ENCODE peak calls at places on chromosomes 12 and 14, in seven cellular contexts. F is psoas muscle, W is fibroblast of lung, C is tibial artery, D is glutamatergic neuron, B is WTC11, U is OCI-LY7. R is an unnamed sample.

GRCh38 chr12:6306151-6306550 is 4.3 kb upstream of the PLEKHG6 start:
- DNase-seq in F (no peak), W (no peak), D (no peak), B (no peak), C (no peak), U (no peak), R (no peak)

GRCh38 chr12:5333096-5333495 is 98.8 kb upstream of the NTF3 start:
- DNase-seq in F (peak), C (no peak), D (no peak), B (no peak), W (no peak), U (no peak), R (no peak)

GRCh38 chr12:45509187-45509586 is 220.3 kb upstream of the ARID2 start:
- DNase-seq in B (no peak), F (no peak), D (no peak), U (no peak), W (no peak), C (no peak), R (no peak)

GRCh38 chr14:69610020-69610858 is 1.2 kb upstream of the SUSD6 start:
- DNase-seq in D (no peak), B (no peak), W (no peak), F (no peak), C (no peak), U (peak), R (no peak)

GRCh38 chr14:70808402-70809237 is 693 bp downstream of the MAP3K9 start:
- DNase-seq in F (peak), U (peak), D (peak), W (no peak), B (peak), C (no peak), R (no peak)

GRCh38 chr12:79725987-79726386 is 35.2 kb upstream of the PAWR start:
- DNase-seq in W (peak), C (no peak), D (no peak), U (no peak), F (no peak), B (no peak), R (no peak)

GRCh38 chr14:95901014-95901413 is 24.4 kb downstream of the TUNAR start:
- DNase-seq in C (no peak), F (no peak), W (no peak), U (no peak), D (no peak), B (no peak), R (no peak)

GRCh38 chr12:5648692-5649338 is 216.9 kb downstream of the NTF3 start:
- DNase-seq in D (no peak), U (peak), W (peak), B (peak), C (no peak), F (no peak), R (no peak)

GRCh38 chr14:76118594-76118993 is 33.1 kb upstream of the GPATCH2L start:
- DNase-seq in B (no peak), F (no peak), D (no peak), U (no peak), C (no peak), W (no peak), R (no peak)

GRCh38 chr12:28569698-28570411 is 379.6 kb downstream of the CCDC91 start:
- DNase-seq in U (no peak), W (peak), D (no peak), B (no peak), F (no peak), C (no peak), R (no peak)

GRCh38 chr12:19833775-19834501 is 394.6 kb downstream of the AEBP2 start:
- DNase-seq in F (no peak), W (peak), D (no peak), U (no peak), C (no peak), B (no peak), R (no peak)

GRCh38 chr12:7642876-7643309 is 22.8 kb downstream of the APOBEC1 start:
- DNase-seq in B (peak), D (no peak), C (no peak), U (peak), F (no peak), W (peak), R (no peak)

GRCh38 chr14:89304972-89305703 is 111.9 kb downstream of the FOXN3 start:
- DNase-seq in D (no peak), U (peak), B (no peak), C (peak), W (peak), F (peak), R (no peak)

GRCh38 chr14:61866932-61867920 is 105.0 kb downstream of the SNAPC1 start:
- DNase-seq in U (no peak), C (no peak), W (no peak), B (no peak), F (no peak), D (no peak), R (no peak)

GRCh38 chr12:124172646-124173045 is 122.2 kb upstream of the RFLNA start:
- DNase-seq in D (no peak), U (no peak), W (no peak), F (no peak), B (no peak), C (no peak), R (no peak)

GRCh38 chr14:70741482-70741881 is 67.8 kb downstream of the MAP3K9 start:
- DNase-seq in B (no peak), F (no peak), C (no peak), W (no peak), D (no peak), U (no peak), R (no peak)

GRCh38 chr14:58243790-58244555 is 670 bp upstream of the PSMA3 start:
- DNase-seq in W (no peak), F (no peak), U (peak), D (no peak), C (peak), B (no peak), R (no peak)

GRCh38 chr12:55060470-55060869 is 40.7 kb downstream of the NEUROD4 start:
- DNase-seq in B (no peak), C (no peak), D (no peak), W (no peak), U (peak), F (no peak), R (no peak)

GRCh38 chr12:108788076-108788782 is 56.9 kb upstream of the CORO1C start:
- DNase-seq in B (no peak), F (no peak), W (no peak), U (no peak), C (peak), D (no peak), R (no peak)

GRCh38 chr14:101246894-101247853 is 314.1 kb upstream of the DIO3 start:
- DNase-seq in W (no peak), B (no peak), D (no peak), U (no peak), C (peak), F (no peak), R (peak)

GRCh38 chr12:64450711-64451486 is 1.0 kb upstream of the TBK1 start:
- DNase-seq in F (no peak), U (peak), C (no peak), W (peak), D (no peak), B (no peak), R (no peak)

GRCh38 chr14:100524933-100525243 is 62.3 kb downstream of the BEGAIN start:
- DNase-seq in W (peak), U (peak), B (peak), D (peak), F (no peak), C (peak), R (peak)

GRCh38 chr12:1886396-1887008 is 31.9 kb downstream of the CACNA2D4 start:
- DNase-seq in U (no peak), B (no peak), W (no peak), F (no peak), C (peak), D (no peak), R (no peak)

DNA sequence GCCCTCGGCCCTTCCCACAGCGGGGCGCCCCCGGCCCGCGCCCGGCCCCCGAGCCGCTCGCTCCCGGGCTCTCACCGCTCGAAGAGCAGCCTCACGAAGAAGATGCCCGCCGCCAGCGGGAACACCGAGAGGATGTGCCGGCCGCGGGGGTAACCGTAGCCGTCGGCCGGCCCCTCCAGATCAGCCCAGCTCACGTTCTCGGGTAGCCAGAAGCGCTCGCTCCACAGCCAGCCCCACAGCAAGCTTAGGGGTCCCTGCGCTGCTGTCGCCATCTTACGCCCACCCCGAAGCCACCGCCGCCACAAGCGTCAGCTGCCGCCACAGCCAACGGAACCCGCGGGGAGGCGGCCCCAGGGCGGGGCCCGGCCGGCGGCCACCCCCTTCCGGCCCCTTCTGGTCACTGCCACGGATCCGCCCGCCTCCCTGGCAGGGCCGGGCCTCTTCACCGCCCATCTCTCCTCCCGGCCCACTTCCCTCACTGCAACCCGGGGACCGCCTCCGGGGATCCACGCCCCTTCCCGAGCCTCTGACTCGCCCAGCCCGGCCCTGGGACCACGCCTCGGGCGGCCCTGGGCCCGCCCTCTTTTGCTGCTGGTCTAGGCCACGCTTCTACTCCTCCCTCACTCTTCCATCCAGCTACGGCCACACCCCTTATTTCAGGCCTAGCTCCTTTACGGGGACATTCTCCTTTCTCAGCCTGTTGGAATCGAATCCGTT is at the start of gene CERS5:
- DNase-seq in D (peak), U (peak), C (peak), W (peak), B (peak), F (peak), R (peak)
- TF ChIP-seq CTCF in D (peak), U (no peak), C (no peak), W (no peak), B (peak), F (peak), R (no peak)

GRCh38 chr12:57240069-57240921 is 10.7 kb downstream of the STAC3 start:
- DNase-seq in W (peak), F (peak), U (peak), B (peak), C (peak), D (peak), R (no peak)
- TF ChIP-seq CTCF in W (no peak), F (no peak), U (peak), B (no peak), C (no peak), D (no peak), R (no peak)

GRCh38 chr14:91286530-91286937 is 42.0 kb upstream of the GPR68 start:
- DNase-seq in F (peak), W (peak), C (peak), U (peak), B (peak), D (peak), R (peak)
- TF ChIP-seq CTCF in F (peak), W (peak), C (peak), U (peak), B (peak), D (peak), R (no peak)

GRCh38 chr14:68395585-68395984 is 397.3 kb downstream of the ZFP36L1 start:
- DNase-seq in W (peak), F (peak), U (no peak), C (peak), B (no peak), D (no peak), R (no peak)

GRCh38 chr14:68396411-68396930 is 396.4 kb downstream of the ZFP36L1 start:
- DNase-seq in U (no peak), C (no peak), D (no peak), W (no peak), F (no peak), B (no peak), R (no peak)

GRCh38 chr14:68393178-68393763 is 399.6 kb downstream of the ZFP36L1 start:
- DNase-seq in U (no peak), W (no peak), B (no peak), F (no peak), D (no peak), C (no peak), R (no peak)

GRCh38 chr14:68394113-68394718 is 398.7 kb downstream of the ZFP36L1 start:
- DNase-seq in U (no peak), D (no peak), W (peak), B (no peak), F (no peak), C (no peak), R (no peak)

GRCh38 chr14:68394719-68395117 is 398.1 kb downstream of the ZFP36L1 start:
- DNase-seq in D (peak), C (no peak), U (no peak), F (no peak), W (no peak), B (peak), R (no peak)
- TF ChIP-seq CTCF in D (no peak), C (no peak), U (no peak), F (no peak), W (no peak), B (no peak), R (no peak)